ENCODE peak calls at places on chromosomes 2 and 18, in eight cellular contexts. Z, N, J, W, X, K, T and G are unnamed samples. For H3K4me1 and H3K36me3, the result is how much of the 10 kb centered on the place peaks cover.

GRCh38 chr2:237152361-237152760 is 66.7 kb downstream of the COPS8 start:
- DNase-seq in Z (no peak), N (no peak), J (no peak), W (no peak), X (no peak), K (no peak), T (no peak), G (no peak)

GRCh38 chr2:43073373-43073772 is 153.0 kb downstream of the ZFP36L2 start:
- DNase-seq in Z (peak), N (peak), J (no peak), W (no peak), X (peak), K (peak), T (no peak), G (no peak)

GRCh38 chr2:162210385-162210784 is 32.9 kb downstream of the FAP start:
- DNase-seq in Z (no peak), N (no peak), J (no peak), W (no peak), X (no peak), K (no peak), T (no peak), G (no peak)

GRCh38 chr2:103353754-103354153 is 591.9 kb downstream of the TMEM182 start:
- DNase-seq in Z (no peak), N (no peak), J (no peak), W (no peak), X (no peak), K (no peak), T (no peak), G (no peak)

GRCh38 chr2:134202361-134202760 is 51.5 kb upstream of the MGAT5 start:
- DNase-seq in Z (no peak), N (no peak), J (no peak), W (no peak), X (no peak), K (no peak), T (no peak), G (no peak)

GRCh38 chr18:46510386-46510785 is 146.6 kb downstream of the LOXHD1 start:
- DNase-seq in Z (no peak), N (no peak), J (no peak), W (no peak), X (no peak), K (no peak), T (no peak), G (no peak)

GRCh38 chr2:70535573-70535972 is 18.1 kb downstream of the TGFA start:
- DNase-seq in Z (no peak), N (no peak), J (no peak), W (no peak), X (no peak), K (no peak), T (no peak), G (no peak)

GRCh38 chr18:8381801-8382459 is 227.3 kb upstream of the RAB12 start:
- DNase-seq in Z (no peak), N (no peak), J (no peak), W (no peak), X (no peak), K (no peak), T (no peak), G (no peak)

GRCh38 chr2:221529943-221530652 is 42.0 kb downstream of the EPHA4 start:
- DNase-seq in Z (no peak), N (no peak), J (no peak), W (no peak), X (no peak), K (peak), T (peak), G (no peak)

GRCh38 chr2:119208791-119209203 is 14.8 kb upstream of the STEAP3 start:
- DNase-seq in Z (no peak), N (no peak), J (no peak), W (no peak), X (no peak), K (no peak), T (no peak), G (no peak)

GRCh38 chr2:65409045-65409444 is 23.4 kb downstream of the SPRED2 start:
- DNase-seq in Z (no peak), N (no peak), J (no peak), W (no peak), X (no peak), K (no peak), T (no peak), G (no peak)

GRCh38 chr2:80073134-80073561 is 231.4 kb downstream of the LRRTM1 start:
- DNase-seq in Z (no peak), N (no peak), J (peak), W (no peak), X (peak), K (peak), T (peak), G (no peak)

GRCh38 chr2:228257379-228257778 is 75.9 kb upstream of the SPHKAP start:
- DNase-seq in Z (no peak), N (no peak), J (no peak), W (no peak), X (no peak), K (no peak), T (no peak), G (no peak)

GRCh38 chr2:132754392-132754791 is 84.4 kb upstream of the LYPD1 start:
- DNase-seq in Z (no peak), N (no peak), J (no peak), W (no peak), X (no peak), K (no peak), T (no peak), G (no peak)

GRCh38 chr2:209817818-209818420 is 46.3 kb downstream of the UNC80 start:
- DNase-seq in Z (no peak), N (no peak), J (no peak), W (no peak), X (no peak), K (no peak), T (no peak), G (no peak)

GRCh38 chr2:10425656-10426055 is 22.5 kb downstream of the ODC1 start:
- DNase-seq in Z (no peak), N (no peak), J (no peak), W (no peak), X (no peak), K (no peak), T (no peak), G (no peak)

GRCh38 chr2:227765788-227766187 is 20.1 kb downstream of the SCYGR8 start:
- DNase-seq in Z (no peak), N (no peak), J (no peak), W (no peak), X (no peak), K (no peak), T (no peak), G (no peak)

GRCh38 chr2:226123307-226123706 is 676.3 kb downstream of the IRS1 start:
- DNase-seq in Z (no peak), N (no peak), J (no peak), W (no peak), X (no peak), K (no peak), T (no peak), G (no peak)

GRCh38 chr2:237629739-237630138 is 2.4 kb downstream of the LRRFIP1 start:
- DNase-seq in Z (no peak), N (no peak), J (no peak), W (no peak), X (no peak), K (no peak), T (no peak), G (no peak)

GRCh38 chr2:24930768-24931167 is 10.7 kb upstream of the ADCY3 start:
- DNase-seq in Z (peak), N (no peak), J (no peak), W (no peak), X (peak), K (no peak), T (no peak), G (no peak)

GRCh38 chr18:59697236-59697932 is at the start of gene CCBE1:
- DNase-seq in Z (peak), N (peak), J (no peak), W (no peak), X (peak), K (peak), T (no peak), G (no peak)

GRCh38 chr2:222228046-222228445 is 70.8 kb downstream of the PAX3 start:
- DNase-seq in Z (no peak), N (no peak), J (no peak), W (no peak), X (no peak), K (no peak), T (no peak), G (no peak)

GRCh38 chr2:115412501-115412900 is 970.1 kb downstream of the DPP10 start:
- DNase-seq in Z (no peak), N (no peak), J (no peak), W (no peak), X (no peak), K (no peak), T (no peak), G (no peak)

DNA sequence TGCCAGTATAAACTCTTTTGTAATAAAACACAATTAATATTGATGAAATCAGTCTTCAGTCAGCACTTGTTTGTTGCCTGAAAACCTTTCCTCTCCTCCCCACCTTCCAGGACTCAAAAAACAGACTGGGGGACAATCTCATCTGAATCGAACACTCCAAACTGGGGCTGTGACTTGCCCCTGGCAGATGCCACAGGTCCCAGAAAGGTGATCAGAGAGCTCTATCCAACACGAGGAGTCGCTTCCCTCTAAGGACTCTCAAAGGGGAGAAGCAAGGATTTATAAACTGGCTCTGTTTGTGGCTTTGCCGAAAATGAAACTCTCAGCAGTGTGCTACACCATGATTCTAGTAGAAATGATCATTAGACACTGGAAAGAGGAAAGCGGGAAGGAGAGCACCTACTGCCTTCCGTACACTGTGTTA is 199.2 kb downstream of the TGIF1 start:
- DNase-seq in Z (no peak), N (no peak), J (no peak), W (no peak), X (no peak), K (peak), T (no peak), G (no peak)
- H3K27ac ChIP-seq in Z (peak), N (no peak), J (peak), W (no peak), X (no peak), K (peak), T (no peak), G (no peak)

GRCh38 chr18:58298251-58299134 is 254.5 kb downstream of the NEDD4L start:
- DNase-seq in Z (no peak), N (no peak), J (no peak), W (no peak), X (no peak), K (no peak), T (no peak), G (no peak)
- H3K4me1 ChIP-seq in Z (under half), N (half or more), J (under half), W (under half), X (under half), K (under half), T (under half), G (under half)

DNA sequence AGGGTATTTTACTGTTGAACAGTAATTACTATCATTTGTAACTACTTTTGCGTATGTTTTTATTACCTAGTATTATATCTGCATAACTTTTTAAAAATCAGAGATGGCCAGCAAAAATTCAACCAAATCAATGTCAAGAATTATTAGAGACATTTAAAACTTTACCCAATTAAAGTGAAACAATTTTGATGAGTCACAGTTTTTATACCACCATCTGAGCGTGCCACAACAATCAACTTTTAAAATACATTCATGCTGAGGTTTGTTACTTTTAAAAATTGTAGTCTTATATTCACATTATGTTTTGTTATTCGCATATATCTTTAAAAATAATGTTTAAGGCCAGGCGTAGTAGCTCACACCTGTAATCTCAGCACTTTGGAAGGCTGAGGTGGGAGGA is 114.9 kb downstream of the RTN4 start:
- DNase-seq in Z (no peak), N (no peak), J (no peak), W (no peak), X (no peak), K (no peak), T (no peak), G (no peak)
- H3K36me3 ChIP-seq in Z (under half), N (under half), J (under half), W (under half), X (under half), K (under half), T (under half), G (under half)

DNA sequence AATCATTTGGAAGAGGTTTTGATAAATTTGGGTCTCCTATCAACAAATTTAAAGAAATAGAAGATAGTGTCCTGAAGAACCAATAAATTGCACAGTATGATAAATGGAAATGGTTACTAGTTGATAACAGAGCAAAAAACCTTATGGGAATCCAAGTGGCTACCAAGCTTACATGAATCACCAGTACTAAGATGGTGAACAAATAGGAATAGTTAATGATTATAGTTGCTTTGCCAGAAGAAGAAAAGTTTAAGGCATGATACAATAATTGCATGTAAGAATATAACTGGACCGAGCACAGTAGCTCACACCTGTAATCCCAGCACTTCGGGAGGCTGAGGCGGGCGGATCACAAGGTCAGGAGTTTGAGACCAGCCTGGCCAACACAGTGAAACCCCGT is 19.6 kb upstream of the INO80D start:
- DNase-seq in Z (no peak), N (no peak), J (no peak), W (no peak), X (no peak), K (no peak), T (no peak), G (no peak)
- H3K27ac ChIP-seq in Z (no peak), N (no peak), J (no peak), W (no peak), X (no peak), K (no peak), T (no peak), G (no peak)

DNA sequence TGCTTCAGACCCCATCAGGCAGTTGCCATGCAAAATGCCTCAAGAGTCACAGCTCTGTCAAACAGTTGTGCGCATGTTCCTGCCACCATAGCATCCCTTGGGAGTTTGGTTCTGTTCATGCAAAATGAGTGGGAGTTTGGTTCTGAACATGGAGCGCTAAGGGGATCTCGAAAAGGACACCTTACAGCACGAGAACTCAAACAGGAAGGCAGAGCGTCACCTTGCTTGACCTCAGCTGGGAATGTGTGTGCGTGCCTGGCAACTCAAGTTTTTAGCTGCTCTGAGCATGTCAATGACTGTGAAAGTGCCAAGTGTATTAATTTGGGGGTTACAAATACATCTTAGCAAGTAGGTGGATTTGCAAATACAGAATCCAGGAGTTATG is 16.6 kb downstream of the MALL start:
- DNase-seq in Z (no peak), N (no peak), J (no peak), W (no peak), X (peak), K (no peak), T (no peak), G (no peak)
- H3K4me1 ChIP-seq in Z (under half), N (half or more), J (under half), W (under half), X (under half), K (under half), T (under half), G (under half)